ENCODE peak calls at places on chromosomes 16 and 17, in five cellular contexts. M is SK-N-SH, L is H1, R is GM23338, X is K562. C is an unnamed sample.

GRCh38 chr16:9053006-9053601 is 38.3 kb upstream of the HAPSTR1 start:
- DNase-seq in M (peak), L (peak), R (peak), X (peak), C (peak)

GRCh38 chr16:84207266-84207665 is 16.3 kb downstream of the ADAD2 start:
- DNase-seq in M (no peak), L (no peak), R (no peak), X (no peak), C (no peak)

GRCh38 chr17:83036666-83037065 is 42.7 kb upstream of the METRNL start:
- DNase-seq in M (no peak), L (no peak), R (no peak), X (no peak), C (no peak)

GRCh38 chr16:1046271-1046955 is 26.1 kb upstream of the SSTR5 start:
- DNase-seq in M (no peak), L (no peak), R (no peak), X (no peak), C (no peak)

GRCh38 chr16:86798247-86799041 is 220.1 kb downstream of the FOXL1 start:
- DNase-seq in M (no peak), L (no peak), R (no peak), X (no peak), C (peak)

GRCh38 chr16:1966460-1966859 is at the start of gene RNF151:
- DNase-seq in M (no peak), L (no peak), R (no peak), X (no peak), C (no peak)

GRCh38 chr16:86457621-86458456 is 52.5 kb upstream of the FOXF1 start:
- DNase-seq in M (no peak), L (no peak), R (no peak), X (no peak), C (peak)

GRCh38 chr17:57584050-57584551 is 161.0 kb downstream of the CCDC182 start:
- DNase-seq in M (peak), L (no peak), R (no peak), X (no peak), C (no peak)

GRCh38 chr17:11880714-11881113 is 116.6 kb downstream of the ZNF18 start:
- DNase-seq in M (peak), L (no peak), R (no peak), X (peak), C (no peak)

GRCh38 chr16:56246051-56246817 is 54.9 kb downstream of the GNAO1 start:
- DNase-seq in M (peak), L (no peak), R (peak), X (no peak), C (peak)

GRCh38 chr16:30934827-30935557 is 11.6 kb downstream of the FBXL19 start:
- DNase-seq in M (peak), L (peak), R (peak), X (peak), C (no peak)

GRCh38 chr17:77085916-77086432 is 54.8 kb upstream of the SEC14L1 start:
- DNase-seq in M (peak), L (peak), R (no peak), X (no peak), C (no peak)

DNA sequence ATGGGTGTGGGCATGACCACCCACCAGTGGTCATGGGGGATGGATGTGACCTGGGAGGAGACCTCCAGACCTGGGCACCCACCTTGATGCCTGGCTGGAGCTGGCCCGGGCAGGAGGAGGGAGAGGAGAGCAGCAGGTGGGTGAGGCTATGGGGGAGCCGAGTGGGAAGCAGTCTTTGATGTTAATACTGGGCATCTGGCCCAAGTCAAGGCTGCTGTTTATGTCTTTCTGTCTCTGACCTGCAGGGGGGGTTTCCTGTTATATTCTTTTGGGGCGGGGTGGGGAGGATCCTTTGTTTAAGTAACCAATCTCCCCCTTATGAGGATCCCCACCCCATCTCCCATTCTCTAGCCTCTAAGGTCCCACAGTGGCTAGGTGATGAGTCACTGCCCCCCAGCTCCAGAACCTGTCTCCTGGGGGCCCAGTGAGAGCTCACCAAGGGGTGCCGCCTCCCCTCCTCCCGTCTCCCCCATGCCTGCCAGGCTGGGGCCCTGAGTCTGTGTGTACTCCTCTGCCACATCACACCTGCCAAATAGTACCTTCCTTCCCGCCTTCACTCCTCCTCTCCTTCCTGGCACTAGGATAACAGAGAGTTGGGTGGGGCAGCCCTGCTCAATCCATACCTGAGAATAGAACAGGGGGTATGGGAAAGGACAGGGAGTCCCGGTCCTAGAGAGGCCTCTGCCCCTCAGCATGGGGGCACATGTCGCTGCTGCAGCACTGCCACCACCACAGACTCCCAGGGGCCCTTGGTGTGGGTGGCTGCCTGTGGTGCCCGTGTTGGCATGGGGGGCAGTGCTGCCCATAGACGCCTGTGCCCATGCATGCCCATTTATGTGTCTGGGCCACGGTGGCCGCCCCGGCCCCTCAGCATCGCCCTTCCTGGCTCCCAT is 7.2 kb downstream of the THRA start:
- DNase-seq in M (peak), L (no peak), R (peak), X (peak), C (peak)
- TF ChIP-seq CTCF in M (peak), L (no peak), R (peak), X (peak), C (peak)

DNA sequence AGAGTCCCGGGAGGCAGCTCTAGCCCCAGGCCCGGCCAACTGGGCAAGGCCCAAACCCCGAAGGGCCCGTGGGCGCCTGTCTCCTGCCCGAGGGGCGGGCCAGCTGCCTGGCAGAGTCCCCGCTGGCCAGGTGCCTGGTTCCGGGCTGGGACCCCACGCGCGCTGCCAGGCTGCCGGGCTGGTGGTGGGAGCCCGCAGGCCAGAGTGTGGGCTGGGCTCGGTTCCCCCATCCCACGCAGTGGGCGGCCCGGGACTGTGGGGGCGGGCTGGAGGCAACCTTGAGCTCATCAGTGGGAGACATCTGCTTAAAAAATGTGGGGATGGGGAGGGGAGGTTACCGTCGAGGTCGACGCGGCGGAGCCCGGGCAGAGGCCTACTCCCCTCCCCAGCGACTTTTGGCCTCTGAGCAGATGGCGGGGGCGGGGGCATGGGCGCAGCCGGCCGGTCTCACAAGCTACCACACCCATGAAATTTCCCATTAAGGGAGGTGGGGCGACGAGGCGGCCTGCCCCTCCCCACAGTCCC is 176.4 kb upstream of the GSE1 start:
- DNase-seq in M (no peak), L (peak), R (peak), X (peak), C (no peak)
- TF ChIP-seq POLR2AphosphoS5 in M (no peak), L (no peak), R (no peak), X (no peak), C (no peak)

GRCh38 chr17:56257075-56257474 is 103.8 kb downstream of the ANKFN1 start:
- DNase-seq in M (no peak), L (no peak), R (peak), X (no peak), C (no peak)
- H3K27ac ChIP-seq in M (no peak), L (no peak), R (no peak), X (no peak), C (no peak)

GRCh38 chr17:80751460-80752368 is 207.1 kb downstream of the RPTOR start:
- DNase-seq in M (no peak), L (no peak), R (peak), X (no peak), C (peak)

GRCh38 chr17:80747469-80747868 is 202.8 kb downstream of the RPTOR start:
- DNase-seq in M (no peak), L (no peak), R (no peak), X (no peak), C (peak)

GRCh38 chr17:80751070-80751459 is 206.4 kb downstream of the RPTOR start:
- DNase-seq in M (no peak), L (no peak), R (no peak), X (no peak), C (peak)

GRCh38 chr17:80750263-80750662 is 205.6 kb downstream of the RPTOR start:
- DNase-seq in M (no peak), L (no peak), R (no peak), X (no peak), C (peak)

GRCh38 chr17:80749611-80750010 is 205.0 kb downstream of the RPTOR start:
- DNase-seq in M (no peak), L (no peak), R (no peak), X (no peak), C (peak)
- TF ChIP-seq CTCF in M (no peak), L (no peak), R (no peak), X (no peak), C (no peak)